ENCODE peak calls at places on chromosomes 2 and 18, in ten cellular contexts. One of them, this sample, is unnamed. For H3K36me3, the result is how much of the 10 kb centered on the place peaks cover.

GRCh38 chr18:79625195-79625923 is 54.2 kb upstream of the CTDP1 start:
- DNase-seq in uterus: peak
- DNase-seq in endothelial cell of umbilical vein: peak
- DNase-seq in Peyer's patch: peak
- DNase-seq in spleen: peak
- DNase-seq in K562: no peak
- DNase-seq in right lobe of liver: no peak
- DNase-seq in heart left ventricle: no peak
- DNase-seq in sigmoid colon: peak
- DNase-seq in esophagus muscularis mucosa: no peak
- DNase-seq in this sample: no peak

GRCh38 chr2:98559581-98559980 is 48.7 kb downstream of the COA5 start:
- DNase-seq in uterus: no peak
- DNase-seq in endothelial cell of umbilical vein: no peak
- DNase-seq in Peyer's patch: no peak
- DNase-seq in spleen: no peak
- DNase-seq in K562: no peak
- DNase-seq in right lobe of liver: no peak
- DNase-seq in heart left ventricle: no peak
- DNase-seq in sigmoid colon: no peak
- DNase-seq in esophagus muscularis mucosa: no peak
- DNase-seq in this sample: no peak

GRCh38 chr2:173924285-173924684 is 40.9 kb downstream of the SP3 start:
- DNase-seq in uterus: no peak
- DNase-seq in endothelial cell of umbilical vein: no peak
- DNase-seq in Peyer's patch: no peak
- DNase-seq in spleen: no peak
- DNase-seq in K562: no peak
- DNase-seq in right lobe of liver: no peak
- DNase-seq in heart left ventricle: no peak
- DNase-seq in sigmoid colon: no peak
- DNase-seq in esophagus muscularis mucosa: no peak
- DNase-seq in this sample: no peak

GRCh38 chr2:241618296-241618805 is 18.6 kb downstream of the THAP4 start:
- DNase-seq in uterus: no peak
- DNase-seq in endothelial cell of umbilical vein: no peak
- DNase-seq in Peyer's patch: no peak
- DNase-seq in spleen: no peak
- DNase-seq in K562: no peak
- DNase-seq in right lobe of liver: no peak
- DNase-seq in heart left ventricle: no peak
- DNase-seq in sigmoid colon: no peak
- DNase-seq in esophagus muscularis mucosa: no peak
- DNase-seq in this sample: no peak

GRCh38 chr2:217944366-217944765 is 58.4 kb downstream of the TNS1 start:
- DNase-seq in uterus: no peak
- DNase-seq in endothelial cell of umbilical vein: no peak
- DNase-seq in Peyer's patch: no peak
- DNase-seq in spleen: no peak
- DNase-seq in K562: no peak
- DNase-seq in right lobe of liver: no peak
- DNase-seq in heart left ventricle: no peak
- DNase-seq in sigmoid colon: no peak
- DNase-seq in esophagus muscularis mucosa: no peak
- DNase-seq in this sample: no peak

GRCh38 chr2:121810959-121811853 is 55.8 kb downstream of the TSN start:
- DNase-seq in uterus: no peak
- DNase-seq in endothelial cell of umbilical vein: peak
- DNase-seq in Peyer's patch: no peak
- DNase-seq in spleen: peak
- DNase-seq in K562: peak
- DNase-seq in right lobe of liver: no peak
- DNase-seq in heart left ventricle: peak
- DNase-seq in sigmoid colon: peak
- DNase-seq in esophagus muscularis mucosa: no peak
- DNase-seq in this sample: peak

GRCh38 chr18:56716692-56717146 is 65.6 kb downstream of the WDR7 start:
- DNase-seq in uterus: no peak
- DNase-seq in endothelial cell of umbilical vein: no peak
- DNase-seq in Peyer's patch: no peak
- DNase-seq in spleen: no peak
- DNase-seq in K562: no peak
- DNase-seq in right lobe of liver: no peak
- DNase-seq in heart left ventricle: no peak
- DNase-seq in sigmoid colon: no peak
- DNase-seq in esophagus muscularis mucosa: no peak
- DNase-seq in this sample: no peak

GRCh38 chr18:64747803-64748202 is 598.9 kb upstream of the LINC00305 start:
- DNase-seq in uterus: no peak
- DNase-seq in endothelial cell of umbilical vein: no peak
- DNase-seq in Peyer's patch: no peak
- DNase-seq in spleen: no peak
- DNase-seq in K562: no peak
- DNase-seq in right lobe of liver: no peak
- DNase-seq in heart left ventricle: no peak
- DNase-seq in sigmoid colon: no peak
- DNase-seq in esophagus muscularis mucosa: no peak
- DNase-seq in this sample: no peak

GRCh38 chr2:203673933-203674332 is 32.5 kb upstream of the CD28 start:
- DNase-seq in uterus: no peak
- DNase-seq in endothelial cell of umbilical vein: no peak
- DNase-seq in Peyer's patch: no peak
- DNase-seq in spleen: no peak
- DNase-seq in K562: no peak
- DNase-seq in right lobe of liver: no peak
- DNase-seq in heart left ventricle: no peak
- DNase-seq in sigmoid colon: no peak
- DNase-seq in esophagus muscularis mucosa: no peak
- DNase-seq in this sample: no peak

GRCh38 chr2:57549642-57550102 is 496.9 kb upstream of the VRK2 start:
- DNase-seq in uterus: no peak
- DNase-seq in endothelial cell of umbilical vein: no peak
- DNase-seq in Peyer's patch: no peak
- DNase-seq in spleen: no peak
- DNase-seq in K562: no peak
- DNase-seq in right lobe of liver: no peak
- DNase-seq in heart left ventricle: no peak
- DNase-seq in sigmoid colon: no peak
- DNase-seq in esophagus muscularis mucosa: no peak
- DNase-seq in this sample: no peak

GRCh38 chr2:36238126-36238525 is 117.5 kb upstream of the CRIM1 start:
- DNase-seq in uterus: no peak
- DNase-seq in endothelial cell of umbilical vein: no peak
- DNase-seq in Peyer's patch: no peak
- DNase-seq in spleen: no peak
- DNase-seq in K562: no peak
- DNase-seq in right lobe of liver: no peak
- DNase-seq in heart left ventricle: no peak
- DNase-seq in sigmoid colon: no peak
- DNase-seq in esophagus muscularis mucosa: no peak
- DNase-seq in this sample: no peak

GRCh38 chr2:62554440-62554839 is 48.4 kb upstream of the TMEM17 start:
- DNase-seq in uterus: no peak
- DNase-seq in endothelial cell of umbilical vein: no peak
- DNase-seq in Peyer's patch: no peak
- DNase-seq in spleen: no peak
- DNase-seq in K562: no peak
- DNase-seq in right lobe of liver: no peak
- DNase-seq in heart left ventricle: no peak
- DNase-seq in sigmoid colon: no peak
- DNase-seq in esophagus muscularis mucosa: no peak
- DNase-seq in this sample: no peak

GRCh38 chr2:235533203-235533602 is 39.4 kb downstream of the AGAP1 start:
- DNase-seq in uterus: no peak
- DNase-seq in endothelial cell of umbilical vein: no peak
- DNase-seq in Peyer's patch: no peak
- DNase-seq in spleen: no peak
- DNase-seq in K562: no peak
- DNase-seq in right lobe of liver: no peak
- DNase-seq in heart left ventricle: no peak
- DNase-seq in sigmoid colon: no peak
- DNase-seq in esophagus muscularis mucosa: no peak
- DNase-seq in this sample: no peak

GRCh38 chr2:200596774-200597173 is 11.0 kb downstream of the AOX1 start:
- DNase-seq in uterus: no peak
- DNase-seq in endothelial cell of umbilical vein: no peak
- DNase-seq in Peyer's patch: no peak
- DNase-seq in spleen: no peak
- DNase-seq in K562: no peak
- DNase-seq in right lobe of liver: no peak
- DNase-seq in heart left ventricle: no peak
- DNase-seq in sigmoid colon: no peak
- DNase-seq in esophagus muscularis mucosa: no peak
- DNase-seq in this sample: no peak

GRCh38 chr18:213977-214376 is 53.9 kb downstream of the THOC1 start:
- DNase-seq in uterus: no peak
- DNase-seq in endothelial cell of umbilical vein: no peak
- DNase-seq in Peyer's patch: no peak
- DNase-seq in spleen: no peak
- DNase-seq in K562: no peak
- DNase-seq in right lobe of liver: no peak
- DNase-seq in heart left ventricle: no peak
- DNase-seq in sigmoid colon: no peak
- DNase-seq in esophagus muscularis mucosa: no peak
- DNase-seq in this sample: no peak
- TF ChIP-seq POLR2A in uterus: no peak
- TF ChIP-seq POLR2A in endothelial cell of umbilical vein: no peak
- TF ChIP-seq POLR2A in Peyer's patch: no peak
- TF ChIP-seq POLR2A in spleen: no peak
- TF ChIP-seq POLR2A in K562: no peak
- TF ChIP-seq POLR2A in right lobe of liver: no peak
- TF ChIP-seq POLR2A in heart left ventricle: no peak
- TF ChIP-seq POLR2A in sigmoid colon: no peak
- TF ChIP-seq POLR2A in esophagus muscularis mucosa: no peak
- TF ChIP-seq POLR2A in this sample: no peak

GRCh38 chr18:8629602-8630001 is 20.4 kb downstream of the RAB12 start:
- DNase-seq in uterus: no peak
- DNase-seq in endothelial cell of umbilical vein: no peak
- DNase-seq in Peyer's patch: no peak
- DNase-seq in spleen: no peak
- DNase-seq in K562: no peak
- DNase-seq in right lobe of liver: no peak
- DNase-seq in heart left ventricle: no peak
- DNase-seq in sigmoid colon: no peak
- DNase-seq in esophagus muscularis mucosa: no peak
- DNase-seq in this sample: no peak

GRCh38 chr18:8634508-8634907 is 25.3 kb downstream of the RAB12 start:
- DNase-seq in uterus: no peak
- DNase-seq in endothelial cell of umbilical vein: no peak
- DNase-seq in Peyer's patch: no peak
- DNase-seq in spleen: no peak
- DNase-seq in K562: no peak
- DNase-seq in right lobe of liver: no peak
- DNase-seq in heart left ventricle: no peak
- DNase-seq in sigmoid colon: no peak
- DNase-seq in esophagus muscularis mucosa: no peak
- DNase-seq in this sample: no peak

GRCh38 chr18:8630546-8630945 is 21.3 kb downstream of the RAB12 start:
- DNase-seq in uterus: no peak
- DNase-seq in endothelial cell of umbilical vein: no peak
- DNase-seq in Peyer's patch: no peak
- DNase-seq in spleen: no peak
- DNase-seq in K562: no peak
- DNase-seq in right lobe of liver: no peak
- DNase-seq in heart left ventricle: no peak
- DNase-seq in sigmoid colon: no peak
- DNase-seq in esophagus muscularis mucosa: no peak
- DNase-seq in this sample: no peak

GRCh38 chr18:8635087-8635486 is 25.9 kb downstream of the RAB12 start:
- DNase-seq in uterus: no peak
- DNase-seq in endothelial cell of umbilical vein: peak
- DNase-seq in Peyer's patch: no peak
- DNase-seq in spleen: no peak
- DNase-seq in K562: no peak
- DNase-seq in right lobe of liver: no peak
- DNase-seq in heart left ventricle: no peak
- DNase-seq in sigmoid colon: no peak
- DNase-seq in esophagus muscularis mucosa: no peak
- DNase-seq in this sample: no peak

GRCh38 chr18:8632386-8632785 is 23.1 kb downstream of the RAB12 start:
- DNase-seq in uterus: no peak
- DNase-seq in endothelial cell of umbilical vein: no peak
- DNase-seq in Peyer's patch: no peak
- DNase-seq in spleen: no peak
- DNase-seq in K562: no peak
- DNase-seq in right lobe of liver: no peak
- DNase-seq in heart left ventricle: no peak
- DNase-seq in sigmoid colon: no peak
- DNase-seq in esophagus muscularis mucosa: no peak
- DNase-seq in this sample: no peak
- H3K36me3 ChIP-seq in uterus: under half
- H3K36me3 ChIP-seq in endothelial cell of umbilical vein: under half
- H3K36me3 ChIP-seq in Peyer's patch: under half
- H3K36me3 ChIP-seq in spleen: half or more
- H3K36me3 ChIP-seq in K562: half or more
- H3K36me3 ChIP-seq in right lobe of liver: under half
- H3K36me3 ChIP-seq in heart left ventricle: half or more
- H3K36me3 ChIP-seq in sigmoid colon: under half
- H3K36me3 ChIP-seq in esophagus muscularis mucosa: under half
- H3K36me3 ChIP-seq in this sample: under half

DNA sequence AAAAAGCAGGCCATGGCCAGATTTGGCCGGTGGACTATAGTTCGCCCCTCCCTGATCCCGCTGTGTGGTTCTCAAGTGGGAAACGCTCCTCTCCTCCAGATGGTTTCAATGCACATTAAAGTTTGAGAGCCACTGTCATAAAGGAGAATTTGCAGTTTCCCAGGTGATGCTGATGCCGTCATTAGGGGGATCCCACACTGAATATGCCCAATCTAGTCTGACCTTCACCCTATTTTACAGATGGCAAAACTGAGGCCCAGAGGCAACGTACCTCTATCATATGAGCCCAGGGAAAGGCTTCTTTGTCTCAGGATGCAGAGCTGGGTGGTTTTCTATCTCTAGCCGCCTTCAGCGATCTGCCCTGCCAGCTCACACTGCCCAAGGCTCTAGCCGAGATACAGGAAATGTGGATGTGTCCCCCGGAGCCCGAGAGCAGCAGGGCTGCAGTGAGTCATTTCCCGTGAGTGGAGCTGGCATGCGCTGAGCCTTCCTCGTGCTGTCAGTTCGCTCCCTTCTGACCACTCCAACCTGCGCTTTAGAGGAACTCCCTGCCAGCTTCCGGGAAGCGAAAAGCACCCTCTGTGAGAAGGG is 116.2 kb downstream of the SMAD7 start:
- DNase-seq in uterus: peak
- DNase-seq in endothelial cell of umbilical vein: peak
- DNase-seq in Peyer's patch: peak
- DNase-seq in spleen: peak
- DNase-seq in K562: no peak
- DNase-seq in right lobe of liver: peak
- DNase-seq in heart left ventricle: peak
- DNase-seq in sigmoid colon: peak
- DNase-seq in esophagus muscularis mucosa: no peak
- DNase-seq in this sample: peak
- TF ChIP-seq POLR2A in uterus: no peak
- TF ChIP-seq POLR2A in endothelial cell of umbilical vein: no peak
- TF ChIP-seq POLR2A in Peyer's patch: no peak
- TF ChIP-seq POLR2A in spleen: no peak
- TF ChIP-seq POLR2A in K562: no peak
- TF ChIP-seq POLR2A in right lobe of liver: peak
- TF ChIP-seq POLR2A in heart left ventricle: no peak
- TF ChIP-seq POLR2A in sigmoid colon: no peak
- TF ChIP-seq POLR2A in esophagus muscularis mucosa: no peak
- TF ChIP-seq POLR2A in this sample: no peak

GRCh38 chr2:32532341-32532740 is 95.5 kb upstream of the TTC27 start:
- DNase-seq in uterus: no peak
- DNase-seq in endothelial cell of umbilical vein: no peak
- DNase-seq in Peyer's patch: no peak
- DNase-seq in spleen: no peak
- DNase-seq in K562: no peak
- DNase-seq in right lobe of liver: no peak
- DNase-seq in heart left ventricle: no peak
- DNase-seq in sigmoid colon: no peak
- DNase-seq in esophagus muscularis mucosa: no peak
- DNase-seq in this sample: no peak
- H3K36me3 ChIP-seq in uterus: under half
- H3K36me3 ChIP-seq in endothelial cell of umbilical vein: under half
- H3K36me3 ChIP-seq in Peyer's patch: under half
- H3K36me3 ChIP-seq in spleen: half or more
- H3K36me3 ChIP-seq in K562: half or more
- H3K36me3 ChIP-seq in right lobe of liver: under half
- H3K36me3 ChIP-seq in heart left ventricle: under half
- H3K36me3 ChIP-seq in sigmoid colon: under half
- H3K36me3 ChIP-seq in esophagus muscularis mucosa: under half
- H3K36me3 ChIP-seq in this sample: half or more

This sample was measured in tibial nerve.